ENCODE peak calls at places on chromosomes 4 and X, in seven cellular contexts. Q is iris pigment epithelial cell, M is NCI-H446, E is heart left ventricle, I is substantia nigra, F is IMR-90, W is cerebellum. J is an unnamed sample.

GRCh38 chrX:70088791-70089190 is 26.5 kb downstream of the OTUD6A start:
- DNase-seq in Q (no peak), M (no peak), E (no peak), I (no peak), F (no peak), W (peak; percentile 2), J (no peak)

GRCh38 chr4:88750369-88750768 is 52.7 kb upstream of the NAP1L5 start:
- DNase-seq in Q (no peak), M (no peak), E (no peak), I (no peak), F (no peak), W (no peak), J (no peak)

GRCh38 chr4:2386717-2387116 is 31.7 kb downstream of the ZFYVE28 start:
- DNase-seq in Q (no peak), M (no peak), E (no peak), I (no peak), F (no peak), W (no peak), J (no peak)

GRCh38 chr4:81405900-81406401 is 65.8 kb downstream of the RASGEF1B start:
- DNase-seq in Q (peak; percentile 78), M (peak; percentile 74), E (no peak), I (no peak), F (peak; percentile 77), W (peak; percentile 66), J (peak; percentile 95)

GRCh38 chr4:5753766-5754528 is 42.9 kb downstream of the EVC start:
- DNase-seq in Q (peak; percentile 98), M (no peak), E (no peak), I (no peak), F (peak; percentile 97), W (no peak), J (no peak)

GRCh38 chr4:52942936-52943335 is 80.8 kb downstream of the RASL11B start:
- DNase-seq in Q (no peak), M (no peak), E (no peak), I (no peak), F (no peak), W (no peak), J (no peak)

GRCh38 chr4:142818476-142818875 is 27.6 kb downstream of the INPP4B start:
- DNase-seq in Q (no peak), M (no peak), E (no peak), I (no peak), F (no peak), W (no peak), J (no peak)

GRCh38 chr4:99507762-99508161 is 3.1 kb upstream of the C4orf17 start:
- DNase-seq in Q (peak; percentile 31), M (no peak), E (no peak), I (no peak), F (no peak), W (no peak), J (no peak)

GRCh38 chr4:54902261-54902660 is 223.1 kb downstream of the KDR start:
- DNase-seq in Q (peak; percentile 3), M (no peak), E (no peak), I (no peak), F (peak; percentile 43), W (no peak), J (no peak)

GRCh38 chr4:120056249-120056648 is 10.4 kb downstream of the MAD2L1 start:
- DNase-seq in Q (peak; percentile 50), M (no peak), E (no peak), I (no peak), F (peak; percentile 70), W (no peak), J (no peak)

GRCh38 chr4:182805606-182806149 is 111.5 kb downstream of the DCTD start:
- DNase-seq in Q (no peak), M (no peak), E (no peak), I (no peak), F (no peak), W (no peak), J (no peak)

GRCh38 chr4:29151584-29151983 is 1568.6 kb upstream of the PCDH7 start:
- DNase-seq in Q (peak; percentile 1), M (peak; percentile 27), E (no peak), I (no peak), F (peak; percentile 52), W (no peak), J (no peak)

GRCh38 chrX:78555401-78555980 is 103.6 kb downstream of the RTL3 start:
- DNase-seq in Q (peak; percentile 1), M (no peak), E (no peak), I (no peak), F (no peak), W (no peak), J (no peak)

GRCh38 chr4:38193464-38193863 is 233.3 kb downstream of the PTTG2 start:
- DNase-seq in Q (peak; percentile 50), M (no peak), E (no peak), I (no peak), F (no peak), W (no peak), J (no peak)

GRCh38 chr4:183492791-183493221 is 12.1 kb upstream of the ING2 start:
- DNase-seq in Q (peak; percentile 62), M (no peak), E (no peak), I (no peak), F (peak; percentile 79), W (no peak), J (no peak)

GRCh38 chr4:42778349-42778748 is 114.2 kb upstream of the GRXCR1 start:
- DNase-seq in Q (no peak), M (no peak), E (no peak), I (no peak), F (no peak), W (no peak), J (no peak)

GRCh38 chr4:173243321-173243720 is 74.7 kb downstream of the GALNT7 start:
- DNase-seq in Q (peak; percentile 94), M (no peak), E (no peak), I (no peak), F (peak; percentile 88), W (no peak), J (no peak)

GRCh38 chrX:17627026-17627425 is 110.3 kb upstream of the SCML1 start:
- DNase-seq in Q (no peak), M (no peak), E (no peak), I (no peak), F (no peak), W (no peak), J (no peak)

GRCh38 chr4:54840992-54841768 is 183.4 kb downstream of the KIT start:
- DNase-seq in Q (no peak), M (no peak), E (peak; percentile 37), I (peak; percentile 2), F (peak; percentile 2), W (no peak), J (peak; percentile 36)

GRCh38 chrX:97308161-97308560 is 424.5 kb downstream of the RPA4 start:
- DNase-seq in Q (peak; percentile 29), M (no peak), E (no peak), I (no peak), F (peak; percentile 17), W (no peak), J (no peak)

GRCh38 chr4:73019462-73020047 is 50.0 kb downstream of the COX18 start:
- DNase-seq in Q (peak; percentile 36), M (peak; percentile 60), E (no peak), I (no peak), F (peak; percentile 47), W (peak; percentile 10), J (peak; percentile 17)

GRCh38 chr4:144223654-144224053 is 83.1 kb upstream of the GYPA start:
- DNase-seq in Q (no peak), M (no peak), E (no peak), I (no peak), F (no peak), W (no peak), J (no peak)

GRCh38 chr4:189912170-189912569 is 28.5 kb upstream of the FRG1 start:
- DNase-seq in Q (peak; percentile 3), M (no peak), E (no peak), I (no peak), F (no peak), W (no peak), J (no peak)

GRCh38 chr4:172996571-172997216 is 171.9 kb upstream of the GALNT7 start:
- DNase-seq in Q (peak; percentile 89), M (no peak), E (no peak), I (no peak), F (peak; percentile 91), W (no peak), J (no peak)

GRCh38 chrX:110327336-110327735 is 9.5 kb upstream of the AMMECR1 start:
- DNase-seq in Q (no peak), M (no peak), E (no peak), I (no peak), F (no peak), W (no peak), J (no peak)

GRCh38 chr4:58301384-58301783 is 1191.2 kb upstream of the IGFBP7 start:
- DNase-seq in Q (peak; percentile 1), M (no peak), E (no peak), I (no peak), F (no peak), W (no peak), J (no peak)

GRCh38 chrX:132171478-132171877 is 43.7 kb upstream of the FRMD7 start:
- DNase-seq in Q (no peak), M (no peak), E (no peak), I (no peak), F (peak; percentile 0), W (no peak), J (no peak)

GRCh38 chrX:133440081-133440796 is 24.9 kb upstream of the GPC4 start:
- DNase-seq in Q (no peak), M (no peak), E (no peak), I (no peak), F (no peak), W (no peak), J (no peak)

GRCh38 chr4:118738999-118739690 is 54.0 kb downstream of the METTL14 start:
- DNase-seq in Q (no peak), M (no peak), E (no peak), I (no peak), F (no peak), W (no peak), J (no peak)